ENCODE peak calls at places on chromosomes 11 and 22, in five cellular contexts. J is GDM1; P is stimulated activated CD8-positive, alpha-beta memory T cell treated with anti-CD3 and anti-CD28 coated beads, Interleukin-12 subunit alpha, Interleukin-12 subunit beta, amount 100 ng/mL, for 4 hours; A is prostate gland; R is NCI-H1694. H is an unnamed sample.

GRCh38 chr11:93477684-93478234 is 65.4 kb downstream of the SMCO4 start:
- DNase-seq in J (no peak), R (no peak), A (no peak), P (no peak), H (no peak)

GRCh38 chr22:42490244-42490832 is 29.3 kb downstream of the RRP7A start:
- DNase-seq in R (no peak), J (no peak), P (no peak), A (no peak), H (no peak)

GRCh38 chr11:103622296-103622695 is 414.1 kb upstream of the DDI1 start:
- DNase-seq in P (no peak), A (no peak), R (no peak), J (no peak), H (no peak)

GRCh38 chr11:68146010-68146540 is 24.9 kb upstream of the CHKA start:
- DNase-seq in R (no peak), P (no peak), J (no peak), A (peak), H (peak)

GRCh38 chr11:46369458-46370152 is 11.9 kb upstream of the MDK start:
- DNase-seq in R (peak), A (no peak), J (peak), P (no peak), H (peak)

GRCh38 chr22:46352691-46353386 is 17.3 kb downstream of the TRMU start:
- DNase-seq in J (no peak), R (peak), P (no peak), A (peak), H (peak)

GRCh38 chr22:43227231-43227630 is 40.3 kb upstream of the TTLL12 start:
- DNase-seq in A (no peak), J (no peak), R (no peak), P (no peak), H (no peak)

GRCh38 chr11:65718964-65719492 is 1.6 kb downstream of the RNASEH2C start:
- DNase-seq in P (no peak), A (no peak), J (no peak), R (no peak), H (no peak)

GRCh38 chr11:69057801-69058200 is 9.1 kb downstream of the TPCN2 start:
- DNase-seq in R (no peak), P (no peak), J (no peak), A (no peak), H (no peak)

GRCh38 chr11:69925366-69926196 is 106.4 kb upstream of the FGF3 start:
- DNase-seq in R (no peak), J (peak), P (no peak), A (no peak), H (no peak)

GRCh38 chr22:39351689-39352214 is 2.0 kb downstream of the SYNGR1 start:
- DNase-seq in P (no peak), A (no peak), J (peak), R (no peak), H (peak)

GRCh38 chr11:120337896-120338840 is 2.0 kb downstream of the ARHGEF12 start:
- DNase-seq in R (no peak), P (no peak), J (no peak), A (no peak), H (no peak)

GRCh38 chr22:49704345-49705215 is 123.1 kb downstream of the BRD1 start:
- DNase-seq in A (no peak), R (no peak), J (no peak), P (no peak), H (no peak)

GRCh38 chr11:92627615-92628201 is 341.7 kb upstream of the MTNR1B start:
- DNase-seq in P (no peak), R (no peak), A (no peak), J (no peak), H (no peak)

GRCh38 chr11:10954184-10954583 is 96.3 kb upstream of the ZBED5 start:
- DNase-seq in J (no peak), A (no peak), R (no peak), P (no peak), H (no peak)

GRCh38 chr11:11036185-11037161 is 178.6 kb upstream of the ZBED5 start:
- DNase-seq in A (peak), P (no peak), R (peak), J (peak), H (peak)